ENCODE peak calls at places on chromosome 19, in four cellular contexts. One of them, this sample, is unnamed.
A peak's percentile ranks its signal among the peaks of the same experiment; 100 is the strongest.

GRCh38 chr19:933553-933882 is 7.7 kb downstream of the ARID3A start:
- DNase-seq in AG09309: no peak
- DNase-seq in AG04450: no peak
- DNase-seq in COR-L47: no peak
- DNase-seq in this sample: no peak

GRCh38 chr19:12833747-12834417 is 497 bp downstream of the RTBDN start:
- DNase-seq in AG09309: no peak
- DNase-seq in AG04450: no peak
- DNase-seq in COR-L47: peak; percentile 57
- DNase-seq in this sample: peak; percentile 48

GRCh38 chr19:45404557-45405434 is at the start of gene PPP1R13L:
- DNase-seq in AG09309: no peak
- DNase-seq in AG04450: no peak
- DNase-seq in COR-L47: peak; percentile 71
- DNase-seq in this sample: peak; percentile 73

GRCh38 chr19:39122934-39123731 is 2.5 kb upstream of the PAK4 start:
- DNase-seq in AG09309: no peak
- DNase-seq in AG04450: no peak
- DNase-seq in COR-L47: no peak
- DNase-seq in this sample: no peak

GRCh38 chr19:50003810-50004419 is 21.3 kb downstream of the VRK3 start:
- DNase-seq in AG09309: peak; percentile 92
- DNase-seq in AG04450: peak; percentile 71
- DNase-seq in COR-L47: no peak
- DNase-seq in this sample: peak; percentile 66

GRCh38 chr19:38142176-38143035 is 81.6 kb downstream of the DPF1 start:
- DNase-seq in AG09309: no peak
- DNase-seq in AG04450: no peak
- DNase-seq in COR-L47: peak; percentile 68
- DNase-seq in this sample: peak; percentile 62

GRCh38 chr19:9823816-9824215 is 3.9 kb upstream of the UBL5 start:
- DNase-seq in AG09309: no peak
- DNase-seq in AG04450: no peak
- DNase-seq in COR-L47: no peak
- DNase-seq in this sample: no peak

GRCh38 chr19:39471756-39472536 is 8.7 kb upstream of the TIMM50 start:
- DNase-seq in AG09309: no peak
- DNase-seq in AG04450: no peak
- DNase-seq in COR-L47: no peak
- DNase-seq in this sample: no peak

GRCh38 chr19:38070573-38070972 is 153.4 kb downstream of the DPF1 start:
- DNase-seq in AG09309: peak; percentile 5
- DNase-seq in AG04450: peak; percentile 43
- DNase-seq in COR-L47: no peak
- DNase-seq in this sample: no peak

GRCh38 chr19:7908078-7908699 is 4.5 kb downstream of the MAP2K7 start:
- DNase-seq in AG09309: no peak
- DNase-seq in AG04450: no peak
- DNase-seq in COR-L47: no peak
- DNase-seq in this sample: no peak

GRCh38 chr19:36547001-36547732 is 19.1 kb upstream of the ZNF260 start:
- DNase-seq in AG09309: no peak
- DNase-seq in AG04450: no peak
- DNase-seq in COR-L47: no peak
- DNase-seq in this sample: no peak

GRCh38 chr19:5536337-5536894 is 31.3 kb downstream of the TINCR start:
- DNase-seq in AG09309: no peak
- DNase-seq in AG04450: no peak
- DNase-seq in COR-L47: peak; percentile 94
- DNase-seq in this sample: no peak

GRCh38 chr19:16330368-16330801 is 5.8 kb downstream of the KLF2 start:
- DNase-seq in AG09309: no peak
- DNase-seq in AG04450: no peak
- DNase-seq in COR-L47: no peak
- DNase-seq in this sample: peak; percentile 94

GRCh38 chr19:29576043-29576442 is 30.0 kb upstream of the POP4 start:
- DNase-seq in AG09309: no peak
- DNase-seq in AG04450: no peak
- DNase-seq in COR-L47: no peak
- DNase-seq in this sample: no peak

GRCh38 chr19:39502640-39503417 is 4.1 kb downstream of the DLL3 start:
- DNase-seq in AG09309: no peak
- DNase-seq in AG04450: no peak
- DNase-seq in COR-L47: no peak
- DNase-seq in this sample: peak; percentile 78

GRCh38 chr19:48551437-48552302 is at the start of gene SULT2B1:
- DNase-seq in AG09309: no peak
- DNase-seq in AG04450: no peak
- DNase-seq in COR-L47: peak; percentile 94
- DNase-seq in this sample: no peak

GRCh38 chr19:55251296-55252081 is 7.3 kb downstream of the PPP6R1 start:
- DNase-seq in AG09309: no peak
- DNase-seq in AG04450: no peak
- DNase-seq in COR-L47: no peak
- DNase-seq in this sample: peak; percentile 65

GRCh38 chr19:14177496-14178074 is 28.4 kb downstream of the ADGRL1 start:
- DNase-seq in AG09309: no peak
- DNase-seq in AG04450: no peak
- DNase-seq in COR-L47: no peak
- DNase-seq in this sample: no peak

GRCh38 chr19:39004403-39004802 is 27.9 kb downstream of the FBXO27 start:
- DNase-seq in AG09309: no peak
- DNase-seq in AG04450: no peak
- DNase-seq in COR-L47: no peak
- DNase-seq in this sample: no peak

GRCh38 chr19:39083983-39084731 is at the start of gene ACP7:
- DNase-seq in AG09309: no peak
- DNase-seq in AG04450: no peak
- DNase-seq in COR-L47: no peak
- DNase-seq in this sample: peak; percentile 26

GRCh38 chr19:2616741-2617392 is 85.6 kb downstream of the GNG7 start:
- DNase-seq in AG09309: no peak
- DNase-seq in AG04450: no peak
- DNase-seq in COR-L47: no peak
- DNase-seq in this sample: peak; percentile 69

GRCh38 chr19:19459707-19460251 is 54.3 kb downstream of the GATAD2A start:
- DNase-seq in AG09309: peak; percentile 25
- DNase-seq in AG04450: no peak
- DNase-seq in COR-L47: no peak
- DNase-seq in this sample: peak; percentile 82

GRCh38 chr19:4550479-4551050 is 8.9 kb downstream of the SEMA6B start:
- DNase-seq in AG09309: no peak
- DNase-seq in AG04450: no peak
- DNase-seq in COR-L47: no peak
- DNase-seq in this sample: no peak